ENCODE peak calls at places on chromosomes 4 and X, in ten cellular contexts. One of them, this sample, is unnamed.

GRCh38 chr4:146661368-146661767 is 22.7 kb downstream of the POU4F2 start:
- DNase-seq in NCI-H524: no peak
- DNase-seq in ovary: no peak
- DNase-seq in HCEC 1CT: no peak
- DNase-seq in stimulated activated CD8-positive, alpha-beta memory T cell treated with anti-CD3 and anti-CD28 coated beads, Interleukin-7, amount 100 ng/mL, for 1 hour: no peak
- DNase-seq in Peyer's patch: no peak
- DNase-seq in thoracic aorta: no peak
- DNase-seq in NAMALWA: no peak
- DNase-seq in NCI-H2171 treated with DMSO at 0.1 percent for 48 hours: no peak
- DNase-seq in psoas muscle: no peak
- DNase-seq in this sample: no peak

GRCh38 chrX:123873956-123874355 is 14.1 kb downstream of the XIAP start:
- DNase-seq in thoracic aorta: no peak
- DNase-seq in NCI-H524: no peak
- DNase-seq in ovary: no peak
- DNase-seq in psoas muscle: no peak
- DNase-seq in stimulated activated CD8-positive, alpha-beta memory T cell treated with anti-CD3 and anti-CD28 coated beads, Interleukin-7, amount 100 ng/mL, for 1 hour: no peak
- DNase-seq in HCEC 1CT: no peak
- DNase-seq in NAMALWA: no peak
- DNase-seq in NCI-H2171 treated with DMSO at 0.1 percent for 48 hours: no peak
- DNase-seq in Peyer's patch: no peak
- DNase-seq in this sample: no peak

GRCh38 chr4:182973421-182974340 is 56.5 kb upstream of the DCTD start:
- DNase-seq in NCI-H524: no peak
- DNase-seq in stimulated activated CD8-positive, alpha-beta memory T cell treated with anti-CD3 and anti-CD28 coated beads, Interleukin-7, amount 100 ng/mL, for 1 hour: no peak
- DNase-seq in thoracic aorta: no peak
- DNase-seq in psoas muscle: no peak
- DNase-seq in NAMALWA: no peak
- DNase-seq in ovary: no peak
- DNase-seq in HCEC 1CT: no peak
- DNase-seq in NCI-H2171 treated with DMSO at 0.1 percent for 48 hours: no peak
- DNase-seq in Peyer's patch: no peak
- DNase-seq in this sample: no peak

GRCh38 chrX:37380920-37381319 is 31.8 kb downstream of the PRRG1 start:
- DNase-seq in thoracic aorta: no peak
- DNase-seq in stimulated activated CD8-positive, alpha-beta memory T cell treated with anti-CD3 and anti-CD28 coated beads, Interleukin-7, amount 100 ng/mL, for 1 hour: no peak
- DNase-seq in NCI-H524: no peak
- DNase-seq in Peyer's patch: no peak
- DNase-seq in psoas muscle: no peak
- DNase-seq in ovary: no peak
- DNase-seq in HCEC 1CT: peak; percentile 60
- DNase-seq in NAMALWA: no peak
- DNase-seq in NCI-H2171 treated with DMSO at 0.1 percent for 48 hours: no peak
- DNase-seq in this sample: peak; percentile 54

GRCh38 chr4:179437962-179438361 is 1995.7 kb upstream of the AGA start:
- DNase-seq in NAMALWA: no peak
- DNase-seq in HCEC 1CT: no peak
- DNase-seq in psoas muscle: no peak
- DNase-seq in thoracic aorta: no peak
- DNase-seq in Peyer's patch: no peak
- DNase-seq in NCI-H2171 treated with DMSO at 0.1 percent for 48 hours: no peak
- DNase-seq in stimulated activated CD8-positive, alpha-beta memory T cell treated with anti-CD3 and anti-CD28 coated beads, Interleukin-7, amount 100 ng/mL, for 1 hour: no peak
- DNase-seq in NCI-H524: no peak
- DNase-seq in ovary: no peak
- DNase-seq in this sample: no peak

GRCh38 chr4:38529189-38530115 is 134.5 kb upstream of the KLF3 start:
- DNase-seq in stimulated activated CD8-positive, alpha-beta memory T cell treated with anti-CD3 and anti-CD28 coated beads, Interleukin-7, amount 100 ng/mL, for 1 hour: no peak
- DNase-seq in ovary: no peak
- DNase-seq in HCEC 1CT: no peak
- DNase-seq in thoracic aorta: no peak
- DNase-seq in NAMALWA: peak; percentile 29
- DNase-seq in Peyer's patch: peak; percentile 72
- DNase-seq in NCI-H524: no peak
- DNase-seq in psoas muscle: no peak
- DNase-seq in NCI-H2171 treated with DMSO at 0.1 percent for 48 hours: no peak
- DNase-seq in this sample: no peak

GRCh38 chr4:75255261-75255660 is 258.9 kb downstream of the RCHY1 start:
- DNase-seq in stimulated activated CD8-positive, alpha-beta memory T cell treated with anti-CD3 and anti-CD28 coated beads, Interleukin-7, amount 100 ng/mL, for 1 hour: no peak
- DNase-seq in HCEC 1CT: no peak
- DNase-seq in NAMALWA: no peak
- DNase-seq in ovary: no peak
- DNase-seq in psoas muscle: no peak
- DNase-seq in NCI-H524: no peak
- DNase-seq in NCI-H2171 treated with DMSO at 0.1 percent for 48 hours: no peak
- DNase-seq in thoracic aorta: no peak
- DNase-seq in Peyer's patch: no peak
- DNase-seq in this sample: no peak

GRCh38 chr4:6309755-6310154 is 40.1 kb downstream of the WFS1 start:
- DNase-seq in HCEC 1CT: no peak
- DNase-seq in stimulated activated CD8-positive, alpha-beta memory T cell treated with anti-CD3 and anti-CD28 coated beads, Interleukin-7, amount 100 ng/mL, for 1 hour: no peak
- DNase-seq in NAMALWA: no peak
- DNase-seq in NCI-H524: no peak
- DNase-seq in thoracic aorta: no peak
- DNase-seq in psoas muscle: no peak
- DNase-seq in NCI-H2171 treated with DMSO at 0.1 percent for 48 hours: no peak
- DNase-seq in Peyer's patch: no peak
- DNase-seq in ovary: no peak
- DNase-seq in this sample: no peak

GRCh38 chr4:76192221-76192620 is 21.4 kb downstream of the SCARB2 start:
- DNase-seq in stimulated activated CD8-positive, alpha-beta memory T cell treated with anti-CD3 and anti-CD28 coated beads, Interleukin-7, amount 100 ng/mL, for 1 hour: no peak
- DNase-seq in ovary: no peak
- DNase-seq in Peyer's patch: no peak
- DNase-seq in NCI-H2171 treated with DMSO at 0.1 percent for 48 hours: no peak
- DNase-seq in HCEC 1CT: no peak
- DNase-seq in NCI-H524: no peak
- DNase-seq in psoas muscle: no peak
- DNase-seq in NAMALWA: no peak
- DNase-seq in thoracic aorta: no peak
- DNase-seq in this sample: no peak

GRCh38 chrX:20265221-20265725 is 1.4 kb downstream of the RPS6KA3 start:
- DNase-seq in thoracic aorta: peak; percentile 40
- DNase-seq in psoas muscle: peak; percentile 73
- DNase-seq in HCEC 1CT: peak; percentile 84
- DNase-seq in NAMALWA: peak; percentile 75
- DNase-seq in Peyer's patch: peak; percentile 60
- DNase-seq in stimulated activated CD8-positive, alpha-beta memory T cell treated with anti-CD3 and anti-CD28 coated beads, Interleukin-7, amount 100 ng/mL, for 1 hour: peak; percentile 39
- DNase-seq in NCI-H524: peak; percentile 12
- DNase-seq in NCI-H2171 treated with DMSO at 0.1 percent for 48 hours: peak; percentile 44
- DNase-seq in ovary: peak; percentile 69
- DNase-seq in this sample: peak; percentile 57

GRCh38 chr4:76634239-76634638 is 199.2 kb downstream of the SHROOM3 start:
- DNase-seq in ovary: no peak
- DNase-seq in NAMALWA: no peak
- DNase-seq in thoracic aorta: no peak
- DNase-seq in NCI-H2171 treated with DMSO at 0.1 percent for 48 hours: no peak
- DNase-seq in NCI-H524: no peak
- DNase-seq in Peyer's patch: no peak
- DNase-seq in stimulated activated CD8-positive, alpha-beta memory T cell treated with anti-CD3 and anti-CD28 coated beads, Interleukin-7, amount 100 ng/mL, for 1 hour: no peak
- DNase-seq in psoas muscle: no peak
- DNase-seq in HCEC 1CT: peak; percentile 70
- DNase-seq in this sample: peak; percentile 85

GRCh38 chr4:54277691-54278090 is 48.6 kb downstream of the PDGFRA start:
- DNase-seq in Peyer's patch: no peak
- DNase-seq in NAMALWA: no peak
- DNase-seq in NCI-H524: no peak
- DNase-seq in HCEC 1CT: peak; percentile 68
- DNase-seq in NCI-H2171 treated with DMSO at 0.1 percent for 48 hours: no peak
- DNase-seq in thoracic aorta: no peak
- DNase-seq in ovary: no peak
- DNase-seq in stimulated activated CD8-positive, alpha-beta memory T cell treated with anti-CD3 and anti-CD28 coated beads, Interleukin-7, amount 100 ng/mL, for 1 hour: no peak
- DNase-seq in psoas muscle: no peak
- DNase-seq in this sample: peak; percentile 77

GRCh38 chr4:48079972-48080391 is 54.1 kb downstream of the TXK start:
- DNase-seq in ovary: no peak
- DNase-seq in NCI-H2171 treated with DMSO at 0.1 percent for 48 hours: no peak
- DNase-seq in psoas muscle: no peak
- DNase-seq in thoracic aorta: no peak
- DNase-seq in NCI-H524: no peak
- DNase-seq in Peyer's patch: no peak
- DNase-seq in NAMALWA: no peak
- DNase-seq in HCEC 1CT: peak; percentile 39
- DNase-seq in stimulated activated CD8-positive, alpha-beta memory T cell treated with anti-CD3 and anti-CD28 coated beads, Interleukin-7, amount 100 ng/mL, for 1 hour: no peak
- DNase-seq in this sample: peak; percentile 57

This sample was measured in HFFc6.